ENCODE peak calls at places on chromosomes 7 and 10, in seven cellular contexts. One of them, this sample, is unnamed.

GRCh38 chr7:82167568-82168314 is 275.8 kb downstream of the CACNA2D1 start:
- DNase-seq in esophagus squamous epithelium: no peak
- DNase-seq in lung: no peak
- DNase-seq in tibial artery: no peak
- DNase-seq in CD4-positive, CD25-positive, alpha-beta regulatory T cell: no peak
- DNase-seq in adrenal gland: no peak
- DNase-seq in adipocyte: no peak
- DNase-seq in this sample: no peak

GRCh38 chr10:89346264-89346971 is 18.6 kb downstream of the IFIT3 start:
- DNase-seq in CD4-positive, CD25-positive, alpha-beta regulatory T cell: no peak
- DNase-seq in adrenal gland: peak; percentile 35
- DNase-seq in esophagus squamous epithelium: no peak
- DNase-seq in adipocyte: peak; percentile 76
- DNase-seq in lung: no peak
- DNase-seq in tibial artery: no peak
- DNase-seq in this sample: no peak

GRCh38 chr10:124099603-124100002 is 6.2 kb upstream of the CHST15 start:
- DNase-seq in esophagus squamous epithelium: no peak
- DNase-seq in adipocyte: no peak
- DNase-seq in lung: no peak
- DNase-seq in CD4-positive, CD25-positive, alpha-beta regulatory T cell: no peak
- DNase-seq in adrenal gland: no peak
- DNase-seq in tibial artery: no peak
- DNase-seq in this sample: no peak

GRCh38 chr10:114719311-114719710 is 61.2 kb upstream of the ABLIM1 start:
- DNase-seq in adipocyte: no peak
- DNase-seq in adrenal gland: peak; percentile 33
- DNase-seq in esophagus squamous epithelium: no peak
- DNase-seq in tibial artery: no peak
- DNase-seq in lung: no peak
- DNase-seq in CD4-positive, CD25-positive, alpha-beta regulatory T cell: no peak
- DNase-seq in this sample: no peak

GRCh38 chr10:81040947-81041346 is 503.2 kb downstream of the SH2D4B start:
- DNase-seq in esophagus squamous epithelium: no peak
- DNase-seq in lung: no peak
- DNase-seq in CD4-positive, CD25-positive, alpha-beta regulatory T cell: no peak
- DNase-seq in adipocyte: no peak
- DNase-seq in adrenal gland: no peak
- DNase-seq in tibial artery: no peak
- DNase-seq in this sample: no peak

GRCh38 chr10:58371473-58371872 is 13.7 kb upstream of the TFAM start:
- DNase-seq in tibial artery: no peak
- DNase-seq in adrenal gland: no peak
- DNase-seq in esophagus squamous epithelium: no peak
- DNase-seq in CD4-positive, CD25-positive, alpha-beta regulatory T cell: no peak
- DNase-seq in lung: no peak
- DNase-seq in adipocyte: no peak
- DNase-seq in this sample: no peak

GRCh38 chr7:2508327-2509231 is 11.0 kb upstream of the LFNG start:
- DNase-seq in adrenal gland: peak; percentile 54
- DNase-seq in CD4-positive, CD25-positive, alpha-beta regulatory T cell: peak; percentile 87
- DNase-seq in tibial artery: no peak
- DNase-seq in adipocyte: peak; percentile 65
- DNase-seq in lung: no peak
- DNase-seq in esophagus squamous epithelium: no peak
- DNase-seq in this sample: no peak

GRCh38 chr10:8183241-8183704 is 128.8 kb downstream of the GATA3 start:
- DNase-seq in lung: no peak
- DNase-seq in CD4-positive, CD25-positive, alpha-beta regulatory T cell: peak; percentile 58
- DNase-seq in adipocyte: no peak
- DNase-seq in adrenal gland: peak; percentile 25
- DNase-seq in tibial artery: no peak
- DNase-seq in esophagus squamous epithelium: no peak
- DNase-seq in this sample: no peak

GRCh38 chr7:84399661-84400060 is 205.1 kb upstream of the SEMA3A start:
- DNase-seq in lung: no peak
- DNase-seq in tibial artery: no peak
- DNase-seq in CD4-positive, CD25-positive, alpha-beta regulatory T cell: no peak
- DNase-seq in adipocyte: no peak
- DNase-seq in esophagus squamous epithelium: no peak
- DNase-seq in adrenal gland: no peak
- DNase-seq in this sample: no peak

GRCh38 chr10:3354171-3354570 is 181.6 kb upstream of the PITRM1 start:
- DNase-seq in CD4-positive, CD25-positive, alpha-beta regulatory T cell: no peak
- DNase-seq in tibial artery: no peak
- DNase-seq in adrenal gland: no peak
- DNase-seq in esophagus squamous epithelium: no peak
- DNase-seq in adipocyte: no peak
- DNase-seq in lung: no peak
- DNase-seq in this sample: no peak

GRCh38 chr10:68303849-68304412 is 27.9 kb upstream of the HNRNPH3 start:
- DNase-seq in adrenal gland: peak; percentile 51
- DNase-seq in adipocyte: no peak
- DNase-seq in lung: no peak
- DNase-seq in tibial artery: no peak
- DNase-seq in esophagus squamous epithelium: no peak
- DNase-seq in CD4-positive, CD25-positive, alpha-beta regulatory T cell: no peak
- DNase-seq in this sample: no peak

GRCh38 chr7:2032030-2032875 is 200.5 kb downstream of the MAD1L1 start:
- DNase-seq in adipocyte: peak; percentile 3
- DNase-seq in lung: no peak
- DNase-seq in tibial artery: peak; percentile 55
- DNase-seq in CD4-positive, CD25-positive, alpha-beta regulatory T cell: no peak
- DNase-seq in adrenal gland: peak; percentile 18
- DNase-seq in esophagus squamous epithelium: no peak
- DNase-seq in this sample: no peak

GRCh38 chr7:41029072-41029492 is 673.8 kb downstream of the INHBA start:
- DNase-seq in CD4-positive, CD25-positive, alpha-beta regulatory T cell: no peak
- DNase-seq in adipocyte: peak; percentile 61
- DNase-seq in lung: no peak
- DNase-seq in tibial artery: no peak
- DNase-seq in esophagus squamous epithelium: no peak
- DNase-seq in adrenal gland: peak; percentile 29
- DNase-seq in this sample: no peak

GRCh38 chr10:14477408-14477710 is 146.6 kb upstream of the FRMD4A start:
- DNase-seq in tibial artery: no peak
- DNase-seq in esophagus squamous epithelium: no peak
- DNase-seq in adrenal gland: no peak
- DNase-seq in lung: no peak
- DNase-seq in adipocyte: no peak
- DNase-seq in CD4-positive, CD25-positive, alpha-beta regulatory T cell: no peak
- DNase-seq in this sample: no peak

GRCh38 chr10:118971876-118972275 is 57.6 kb upstream of the NANOS1 start:
- DNase-seq in adipocyte: no peak
- DNase-seq in esophagus squamous epithelium: no peak
- DNase-seq in CD4-positive, CD25-positive, alpha-beta regulatory T cell: no peak
- DNase-seq in adrenal gland: no peak
- DNase-seq in tibial artery: no peak
- DNase-seq in lung: no peak
- DNase-seq in this sample: no peak

GRCh38 chr7:80603940-80604339 is 34.5 kb upstream of the CD36 start:
- DNase-seq in adipocyte: no peak
- DNase-seq in lung: no peak
- DNase-seq in tibial artery: no peak
- DNase-seq in CD4-positive, CD25-positive, alpha-beta regulatory T cell: no peak
- DNase-seq in esophagus squamous epithelium: no peak
- DNase-seq in adrenal gland: no peak
- DNase-seq in this sample: no peak

GRCh38 chr10:59684006-59684405 is 25.6 kb downstream of the SLC16A9 start:
- DNase-seq in CD4-positive, CD25-positive, alpha-beta regulatory T cell: no peak
- DNase-seq in adipocyte: no peak
- DNase-seq in lung: no peak
- DNase-seq in tibial artery: no peak
- DNase-seq in esophagus squamous epithelium: no peak
- DNase-seq in adrenal gland: no peak
- DNase-seq in this sample: no peak

GRCh38 chr7:124201768-124202349 is 169.0 kb upstream of the TMEM229A start:
- DNase-seq in adrenal gland: no peak
- DNase-seq in lung: no peak
- DNase-seq in esophagus squamous epithelium: no peak
- DNase-seq in CD4-positive, CD25-positive, alpha-beta regulatory T cell: no peak
- DNase-seq in adipocyte: peak; percentile 8
- DNase-seq in tibial artery: no peak
- DNase-seq in this sample: no peak

GRCh38 chr7:85115006-85115405 is 71.8 kb downstream of the SEMA3D start:
- DNase-seq in esophagus squamous epithelium: no peak
- DNase-seq in adipocyte: no peak
- DNase-seq in adrenal gland: no peak
- DNase-seq in lung: no peak
- DNase-seq in tibial artery: no peak
- DNase-seq in CD4-positive, CD25-positive, alpha-beta regulatory T cell: no peak
- DNase-seq in this sample: no peak

GRCh38 chr10:131905279-131905595 is 4.4 kb downstream of the PPP2R2D start:
- DNase-seq in esophagus squamous epithelium: no peak
- DNase-seq in tibial artery: peak; percentile 24
- DNase-seq in lung: no peak
- DNase-seq in adipocyte: no peak
- DNase-seq in adrenal gland: no peak
- DNase-seq in CD4-positive, CD25-positive, alpha-beta regulatory T cell: no peak
- DNase-seq in this sample: no peak
- H3K4me1 ChIP-seq in esophagus squamous epithelium: peaks cover 85% of the 10 kb centered on the region
- H3K4me1 ChIP-seq in tibial artery: peaks cover 33% of the 10 kb centered on the region
- H3K4me1 ChIP-seq in lung: peaks cover 17% of the 10 kb centered on the region
- H3K4me1 ChIP-seq in adipocyte: peaks cover 37% of the 10 kb centered on the region
- H3K4me1 ChIP-seq in adrenal gland: peaks cover 37% of the 10 kb centered on the region
- H3K4me1 ChIP-seq in CD4-positive, CD25-positive, alpha-beta regulatory T cell: peaks cover 80% of the 10 kb centered on the region
- H3K4me1 ChIP-seq in this sample: peaks cover 34% of the 10 kb centered on the region

GRCh38 chr10:84196941-84197340 is 2.6 kb downstream of the CDHR1 start:
- DNase-seq in CD4-positive, CD25-positive, alpha-beta regulatory T cell: no peak
- DNase-seq in esophagus squamous epithelium: no peak
- DNase-seq in tibial artery: no peak
- DNase-seq in adipocyte: no peak
- DNase-seq in lung: no peak
- DNase-seq in adrenal gland: peak; percentile 47
- DNase-seq in this sample: no peak

GRCh38 chr10:84196083-84196482 is 1.7 kb downstream of the CDHR1 start:
- DNase-seq in esophagus squamous epithelium: no peak
- DNase-seq in lung: no peak
- DNase-seq in tibial artery: no peak
- DNase-seq in adrenal gland: no peak
- DNase-seq in adipocyte: no peak
- DNase-seq in CD4-positive, CD25-positive, alpha-beta regulatory T cell: no peak
- DNase-seq in this sample: no peak

GRCh38 chr10:84193846-84194423 is 402 bp upstream of the CDHR1 start:
- DNase-seq in CD4-positive, CD25-positive, alpha-beta regulatory T cell: no peak
- DNase-seq in adipocyte: no peak
- DNase-seq in adrenal gland: no peak
- DNase-seq in esophagus squamous epithelium: no peak
- DNase-seq in lung: no peak
- DNase-seq in tibial artery: no peak
- DNase-seq in this sample: no peak

GRCh38 chr10:84194424-84195043 is at the start of gene CDHR1:
- DNase-seq in esophagus squamous epithelium: no peak
- DNase-seq in adrenal gland: peak; percentile 30
- DNase-seq in lung: no peak
- DNase-seq in tibial artery: no peak
- DNase-seq in adipocyte: peak; percentile 15
- DNase-seq in CD4-positive, CD25-positive, alpha-beta regulatory T cell: no peak
- DNase-seq in this sample: no peak

DNA sequence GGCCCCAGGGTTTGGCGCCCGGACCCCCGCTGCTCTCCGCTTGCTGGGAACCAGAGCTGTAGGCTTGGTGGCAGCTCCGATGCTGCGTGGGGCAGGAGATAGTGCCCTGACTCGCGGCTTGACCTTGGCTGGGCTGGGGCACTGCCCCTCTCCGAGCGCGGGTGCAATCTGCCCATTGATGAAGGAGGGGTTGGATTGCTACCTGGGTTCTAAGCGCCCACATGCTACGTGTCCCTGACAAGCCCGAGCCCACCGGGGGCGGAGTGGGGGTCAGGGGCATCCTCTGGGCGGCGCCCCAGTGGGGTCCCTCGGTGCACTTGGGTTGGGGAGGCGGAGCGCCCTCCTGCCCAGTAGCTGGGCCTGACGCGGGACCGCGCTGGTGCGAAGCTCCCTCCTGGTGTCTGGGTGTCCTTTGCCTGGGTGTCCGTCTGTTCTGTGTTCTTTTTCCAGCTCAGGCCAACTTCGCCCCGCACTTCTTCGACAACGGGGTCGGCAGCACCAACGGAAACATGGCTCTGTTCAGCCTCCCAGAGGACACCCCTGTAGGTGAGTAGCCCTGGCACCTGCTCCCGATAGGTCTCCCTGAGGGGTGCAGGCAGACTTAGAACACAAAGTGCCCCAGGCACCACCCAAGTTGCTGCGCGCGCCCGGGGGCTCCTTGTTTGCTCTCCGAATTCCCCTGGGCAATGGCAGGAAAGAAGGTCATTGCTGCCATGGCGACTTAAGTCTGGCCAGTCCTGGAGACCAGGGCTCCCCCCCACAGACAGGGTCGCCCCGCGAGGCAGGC is 900 bp downstream of the CDHR1 start:
- DNase-seq in CD4-positive, CD25-positive, alpha-beta regulatory T cell: no peak
- DNase-seq in adrenal gland: no peak
- DNase-seq in esophagus squamous epithelium: no peak
- DNase-seq in adipocyte: no peak
- DNase-seq in lung: no peak
- DNase-seq in tibial artery: no peak
- DNase-seq in this sample: no peak
- H3K4me3 ChIP-seq in CD4-positive, CD25-positive, alpha-beta regulatory T cell: no peak overlapping the region
- H3K4me3 ChIP-seq in adrenal gland: no peak overlapping the region
- H3K4me3 ChIP-seq in esophagus squamous epithelium: peak overlapping the region; percentile 65
- H3K4me3 ChIP-seq in adipocyte: peak overlapping the region; percentile 68
- H3K4me3 ChIP-seq in lung: no peak overlapping the region
- H3K4me3 ChIP-seq in tibial artery: peak overlapping the region; percentile 38
- H3K4me3 ChIP-seq in this sample: peak overlapping the region; percentile 68

DNA sequence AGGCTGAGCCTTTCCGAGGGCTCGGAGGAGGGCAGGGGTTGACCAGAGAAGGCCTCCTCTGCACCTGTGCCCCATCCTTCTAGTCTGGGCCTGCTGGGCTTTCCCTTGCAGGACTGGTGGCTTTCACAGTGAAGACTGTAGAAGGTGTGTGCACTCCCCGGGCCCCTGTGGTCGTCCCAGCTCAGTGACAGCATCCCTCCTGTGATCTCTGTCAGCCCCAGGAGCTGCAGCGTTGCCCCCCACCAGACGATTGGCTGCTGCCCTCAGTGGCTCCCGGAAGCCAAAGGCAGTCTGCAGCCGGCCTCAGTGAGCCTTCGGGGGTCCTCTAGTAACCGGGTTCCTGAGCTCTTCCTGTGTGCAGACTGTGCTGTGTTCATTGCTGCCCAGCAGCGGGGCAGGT is 69.4 kb upstream of the EN2 start:
- DNase-seq in tibial artery: no peak
- DNase-seq in adrenal gland: no peak
- DNase-seq in lung: no peak
- DNase-seq in esophagus squamous epithelium: no peak
- DNase-seq in CD4-positive, CD25-positive, alpha-beta regulatory T cell: no peak
- DNase-seq in adipocyte: no peak
- DNase-seq in this sample: no peak
- H3K36me3 ChIP-seq in tibial artery: no peaks in the 10 kb centered on the region
- H3K36me3 ChIP-seq in adrenal gland: no peaks in the 10 kb centered on the region
- H3K36me3 ChIP-seq in lung: no peaks in the 10 kb centered on the region
- H3K36me3 ChIP-seq in esophagus squamous epithelium: no peaks in the 10 kb centered on the region
- H3K36me3 ChIP-seq in CD4-positive, CD25-positive, alpha-beta regulatory T cell: no peaks in the 10 kb centered on the region
- H3K36me3 ChIP-seq in adipocyte: no peaks in the 10 kb centered on the region
- H3K36me3 ChIP-seq in this sample: no peaks in the 10 kb centered on the region

DNA sequence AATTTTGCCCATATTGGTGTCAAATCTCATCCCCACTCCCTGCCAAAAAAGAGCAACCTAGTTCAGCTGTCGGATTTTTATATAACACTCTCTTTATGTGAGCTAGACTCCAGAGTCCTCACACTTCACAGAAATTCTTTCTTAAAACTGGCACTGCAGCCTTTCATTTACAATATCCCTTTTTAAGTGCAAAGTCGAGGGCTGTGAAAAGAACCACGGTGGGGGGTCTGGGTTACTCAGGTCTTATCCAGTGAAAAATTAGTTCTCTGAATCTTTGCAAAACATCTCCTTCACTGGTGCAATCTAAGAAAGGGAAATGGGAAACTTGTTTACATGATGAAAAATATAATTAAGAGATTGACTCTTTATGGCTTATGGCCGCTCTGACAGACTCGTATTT is 30.5 kb upstream of the DGKI start:
- DNase-seq in tibial artery: no peak
- DNase-seq in CD4-positive, CD25-positive, alpha-beta regulatory T cell: no peak
- DNase-seq in esophagus squamous epithelium: no peak
- DNase-seq in adipocyte: no peak
- DNase-seq in adrenal gland: no peak
- DNase-seq in lung: no peak
- DNase-seq in this sample: no peak
- H3K4me1 ChIP-seq in tibial artery: peaks cover 80% of the 10 kb centered on the region
- H3K4me1 ChIP-seq in CD4-positive, CD25-positive, alpha-beta regulatory T cell: no peaks in the 10 kb centered on the region
- H3K4me1 ChIP-seq in esophagus squamous epithelium: peaks cover 47% of the 10 kb centered on the region
- H3K4me1 ChIP-seq in adipocyte: peaks cover 84% of the 10 kb centered on the region
- H3K4me1 ChIP-seq in adrenal gland: peaks cover 6% of the 10 kb centered on the region
- H3K4me1 ChIP-seq in lung: peaks cover 17% of the 10 kb centered on the region
- H3K4me1 ChIP-seq in this sample: peaks cover 65% of the 10 kb centered on the region